ENCODE peak calls at places on chromosomes 7 and 10, in four cellular contexts. H, Q, M and I are unnamed samples.

GRCh38 chr7:6615853-6616555 is 594 bp downstream of the ZNF853 start:
- DNase-seq in H (no peak), M (peak), Q (no peak), I (no peak)

GRCh38 chr7:107387573-107388219 is 82.2 kb upstream of the GPR22 start:
- DNase-seq in Q (no peak), H (no peak), M (no peak), I (no peak)

GRCh38 chr10:43420369-43421200 is 11.6 kb upstream of the HNRNPF start:
- DNase-seq in M (peak), H (peak), Q (peak), I (peak)

GRCh38 chr10:847868-848267 is 83.6 kb downstream of the LARP4B start:
- DNase-seq in Q (no peak), H (no peak), M (no peak), I (no peak)

GRCh38 chr7:65804887-65805286 is 68.0 kb upstream of the VKORC1L1 start:
- DNase-seq in H (no peak), Q (no peak), M (no peak), I (no peak)

GRCh38 chr7:5495581-5496375 is 72.1 kb upstream of the TNRC18 start:
- DNase-seq in H (no peak), M (no peak), Q (no peak), I (no peak)

GRCh38 chr7:5255832-5256231 is 26.9 kb upstream of the SLC29A4 start:
- DNase-seq in M (no peak), H (no peak), Q (no peak), I (no peak)

GRCh38 chr10:130047336-130047735 is 63.3 kb downstream of the C10orf143 start:
- DNase-seq in H (no peak), Q (no peak), M (no peak), I (no peak)

GRCh38 chr7:16849295-16850148 is 32.3 kb downstream of the AGR3 start:
- DNase-seq in Q (no peak), H (no peak), M (no peak), I (no peak)

GRCh38 chr7:24778543-24779282 is 21.4 kb upstream of the GSDME start:
- DNase-seq in M (no peak), Q (no peak), H (no peak), I (no peak)